ENCODE peak calls at places on chromosomes 16 and 17, in eight cellular contexts. K, C, Y, Z, D, O, N and F are unnamed samples.
A peak's percentile ranks its signal among the peaks of the same experiment; 100 is the strongest.

GRCh38 chr17:36475346-36475970 is 11.0 kb upstream of the ZNHIT3 start:
- DNase-seq in C (no peak), Z (no peak), K (no peak), D (no peak), N (no peak), O (no peak), Y (no peak), F (no peak)

GRCh38 chr17:29251969-29252866 is 5.6 kb downstream of the CRYBA1 start:
- DNase-seq in Z (no peak), Y (no peak), O (no peak), D (no peak), C (no peak), K (no peak), N (no peak), F (no peak)

GRCh38 chr16:28168991-28169554 is 42.7 kb downstream of the XPO6 start:
- DNase-seq in Y (no peak), C (no peak), N (no peak), K (no peak), D (no peak), Z (peak; percentile 25), O (no peak), F (no peak)

GRCh38 chr17:36590082-36590481 is 1.6 kb upstream of the DHRS11 start:
- DNase-seq in C (no peak), O (no peak), Y (no peak), N (no peak), K (no peak), Z (no peak), D (no peak), F (no peak)

GRCh38 chr17:42289863-42290165 is 1.5 kb downstream of the STAT5A start:
- DNase-seq in C (no peak), Z (no peak), N (no peak), K (no peak), D (no peak), O (peak; percentile 28), Y (no peak), F (no peak)

GRCh38 chr17:41654134-41654907 is 29.9 kb upstream of the KRT17 start:
- DNase-seq in O (no peak), N (no peak), Z (peak; percentile 96), C (peak; percentile 81), Y (no peak), K (no peak), D (peak; percentile 95), F (no peak)

GRCh38 chr17:17781591-17782424 is 55.0 kb downstream of the SREBF1 start:
- DNase-seq in N (peak; percentile 36), Y (peak; percentile 83), K (peak; percentile 57), O (peak; percentile 84), Z (no peak), C (peak; percentile 88), D (peak; percentile 67), F (peak; percentile 33)

GRCh38 chr16:5347561-5347960 is 250.0 kb upstream of the EEF2KMT start:
- DNase-seq in K (no peak), D (no peak), C (no peak), N (no peak), Y (no peak), O (no peak), Z (no peak), F (no peak)

GRCh38 chr17:68400404-68400735 is 56.9 kb downstream of the WIPI1 start:
- DNase-seq in Y (no peak), D (no peak), K (no peak), N (no peak), Z (no peak), O (no peak), C (no peak), F (no peak)

GRCh38 chr17:78133971-78134898 is 3.7 kb downstream of the TMC8 start:
- DNase-seq in D (peak; percentile 54), C (peak; percentile 79), Y (no peak), N (peak; percentile 72), Z (no peak), K (no peak), O (peak; percentile 37), F (peak; percentile 70)

GRCh38 chr17:7848131-7848579 is 6.7 kb upstream of the TMEM88 start:
- DNase-seq in Z (no peak), O (no peak), K (no peak), C (peak; percentile 67), N (no peak), D (no peak), Y (no peak), F (no peak)

GRCh38 chr17:9645858-9646555 is 690 bp downstream of the USP43 start:
- DNase-seq in Y (peak; percentile 65), N (peak; percentile 48), C (peak; percentile 90), D (peak; percentile 63), Z (peak; percentile 59), K (no peak), O (peak; percentile 19), F (peak; percentile 21)

GRCh38 chr17:17824119-17824779 is 12.5 kb downstream of the SREBF1 start:
- DNase-seq in N (no peak), Y (no peak), Z (no peak), O (peak; percentile 56), D (no peak), K (no peak), C (peak; percentile 56), F (no peak)

GRCh38 chr17:45117283-45117682 is 15.0 kb downstream of the PLCD3 start:
- DNase-seq in D (no peak), K (no peak), Z (no peak), O (no peak), C (no peak), N (no peak), Y (no peak), F (no peak)

GRCh38 chr17:67223924-67224323 is 21.1 kb downstream of the HELZ start:
- DNase-seq in K (no peak), D (no peak), Y (peak; percentile 78), Z (no peak), N (no peak), O (no peak), C (no peak), F (no peak)

GRCh38 chr17:16975744-16976625 is 4.1 kb upstream of the TNFRSF13B start:
- DNase-seq in C (no peak), Y (no peak), N (no peak), Z (no peak), O (no peak), K (no peak), D (no peak), F (no peak)

GRCh38 chr17:40031706-40032105 is 16.5 kb downstream of the CSF3 start:
- DNase-seq in Y (no peak), D (no peak), Z (no peak), C (no peak), N (no peak), K (no peak), O (no peak), F (no peak)

GRCh38 chr16:75264999-75265910 is 13.8 kb upstream of the BCAR1 start:
- DNase-seq in Y (no peak), D (peak; percentile 53), Z (no peak), O (no peak), C (peak; percentile 90), K (no peak), N (peak; percentile 53), F (no peak)

GRCh38 chr17:4573682-4574081 is 10.6 kb upstream of the SMTNL2 start:
- DNase-seq in Y (peak; percentile 89), N (peak; percentile 66), Z (no peak), K (no peak), D (no peak), O (peak; percentile 90), C (no peak), F (no peak)

GRCh38 chr16:525520-526180 is 1.9 kb upstream of the CAPN15 start:
- DNase-seq in Y (no peak), C (peak; percentile 81), Z (peak; percentile 93), K (no peak), N (peak; percentile 67), D (no peak), O (peak; percentile 65), F (no peak)

GRCh38 chr16:28914325-28914724 is 10.7 kb downstream of the RABEP2 start:
- DNase-seq in O (no peak), N (no peak), C (no peak), K (no peak), Z (no peak), D (no peak), Y (no peak), F (no peak)

GRCh38 chr17:43983515-43984411 is 20.7 kb upstream of the NAGS start:
- DNase-seq in N (no peak), Z (no peak), Y (peak; percentile 52), D (no peak), O (no peak), C (peak; percentile 86), K (no peak), F (no peak)
- TF ChIP-seq CTCF in N (no peak), Z (no peak), Y (no peak), D (no peak), O (no peak), C (no peak), K (no peak), F (no peak)

GRCh38 chr16:55323637-55324490 is at the start of gene IRX6:
- DNase-seq in N (no peak), K (peak; percentile 31), D (no peak), C (peak; percentile 62), O (no peak), Y (peak; percentile 89), Z (no peak), F (no peak)
- TF ChIP-seq CTCF in N (no peak), K (no peak), D (no peak), C (no peak), O (no peak), Y (peak; percentile 13), Z (no peak), F (no peak)

GRCh38 chr17:11240041-11240801 is 792 bp upstream of the SHISA6 start:
- DNase-seq in K (no peak), O (no peak), D (peak; percentile 53), N (no peak), Z (no peak), Y (peak; percentile 49), C (peak; percentile 60), F (no peak)
- TF ChIP-seq CTCF in K (no peak), O (no peak), D (peak; percentile 44), N (no peak), Z (no peak), Y (no peak), C (no peak), F (no peak)

DNA sequence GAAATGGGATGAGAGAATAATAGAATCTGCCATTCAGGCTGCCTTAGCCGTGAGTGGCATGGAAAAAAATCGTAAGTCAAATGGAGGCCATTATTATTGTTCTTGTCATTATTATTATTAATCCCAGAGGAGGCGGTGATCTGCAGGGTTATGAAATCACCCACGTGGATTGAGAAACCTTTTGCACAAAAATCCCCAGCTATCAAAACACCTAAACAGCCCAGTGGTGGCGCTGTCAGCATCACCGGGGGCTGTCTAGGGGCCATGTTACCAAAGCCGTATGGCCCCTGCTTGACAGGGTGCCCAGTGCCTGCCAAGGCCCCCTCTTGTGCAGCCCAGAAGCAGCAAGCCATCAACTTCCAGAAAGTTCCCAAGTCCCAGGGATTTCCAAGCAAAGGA is 25.2 kb downstream of the CNGB1 start:
- DNase-seq in Z (no peak), N (no peak), C (no peak), O (no peak), K (no peak), Y (no peak), D (no peak), F (no peak)
- TF ChIP-seq CTCF in Z (no peak), N (no peak), C (no peak), O (no peak), K (no peak), Y (no peak), D (no peak), F (no peak)